ENCODE peak calls at places on chromosomes 6 and 20, in ten cellular contexts. D is tibial nerve; S is neural progenitor cell; C is NCI-H187; L is NCI-H2081; M is heart right ventricle; W is adrenal gland; N is NCI-H1105; U is CD4-positive, CD25-positive, alpha-beta regulatory T cell; P is endothelial cell. Z is an unnamed sample.

GRCh38 chr20:3866464-3866863 is 19.8 kb downstream of the MAVS start:
- DNase-seq in W (no peak), C (no peak), U (no peak), D (no peak), S (no peak), N (no peak), L (no peak), P (no peak), M (no peak), Z (no peak)

GRCh38 chr20:34043025-34043424 is 49.3 kb downstream of the RALY start:
- DNase-seq in M (no peak), L (no peak), P (no peak), C (no peak), N (no peak), D (no peak), S (no peak), U (no peak), W (no peak), Z (no peak)

GRCh38 chr6:34383171-34383631 is 9.3 kb downstream of the NUDT3 start:
- DNase-seq in D (no peak), L (no peak), U (no peak), W (peak), C (no peak), S (no peak), P (no peak), N (no peak), M (no peak), Z (no peak)

GRCh38 chr20:8183526-8183925 is 51.5 kb downstream of the PLCB1 start:
- DNase-seq in D (no peak), S (no peak), L (no peak), N (no peak), P (no peak), C (no peak), M (no peak), W (no peak), U (no peak), Z (no peak)

GRCh38 chr20:10132391-10132790 is 86.2 kb upstream of the SNAP25 start:
- DNase-seq in S (no peak), N (no peak), D (no peak), M (no peak), C (no peak), U (no peak), L (no peak), P (no peak), W (no peak), Z (no peak)

GRCh38 chr6:163999475-164000125 is 585.1 kb downstream of the QKI start:
- DNase-seq in M (no peak), N (no peak), L (no peak), D (no peak), W (no peak), P (no peak), C (no peak), U (no peak), S (no peak), Z (no peak)

GRCh38 chr6:22214314-22214713 is 82.5 kb downstream of the PRL start:
- DNase-seq in U (no peak), W (no peak), S (no peak), C (no peak), M (no peak), D (no peak), P (no peak), L (no peak), N (no peak), Z (no peak)

GRCh38 chr6:156544046-156544445 is 233.1 kb upstream of the ARID1B start:
- DNase-seq in W (no peak), P (no peak), L (no peak), D (no peak), N (no peak), M (no peak), C (no peak), U (no peak), S (no peak), Z (no peak)

GRCh38 chr6:33061987-33062386 is 11.5 kb downstream of the HLA-DPA1 start:
- DNase-seq in S (no peak), M (no peak), N (no peak), C (no peak), U (no peak), L (peak), D (no peak), P (no peak), W (no peak), Z (no peak)

GRCh38 chr6:156557269-156557885 is 219.8 kb upstream of the ARID1B start:
- DNase-seq in N (no peak), C (no peak), D (no peak), L (peak), S (peak), M (peak), U (no peak), W (peak), P (no peak), Z (peak)

GRCh38 chr6:137646506-137646905 is 152.3 kb upstream of the OLIG3 start:
- DNase-seq in N (no peak), M (no peak), P (no peak), U (no peak), W (no peak), S (no peak), C (no peak), L (no peak), D (no peak), Z (no peak)

GRCh38 chr6:168328086-168328485 is 8.5 kb upstream of the DACT2 start:
- DNase-seq in N (no peak), S (no peak), W (no peak), C (no peak), D (no peak), M (no peak), U (no peak), L (no peak), P (no peak), Z (no peak)

GRCh38 chr6:160167547-160168391 is 46.2 kb downstream of the SLC22A1 start:
- DNase-seq in D (no peak), W (no peak), N (peak), L (no peak), U (no peak), M (no peak), P (no peak), C (no peak), S (peak), Z (peak)

GRCh38 chr6:34919651-34920050 is 30.6 kb downstream of the ANKS1A start:
- DNase-seq in S (no peak), U (no peak), C (no peak), M (no peak), N (no peak), W (no peak), D (no peak), P (no peak), L (no peak), Z (no peak)

GRCh38 chr20:364905-365794 is 15.4 kb upstream of the TRIB3 start:
- DNase-seq in C (no peak), U (no peak), D (no peak), M (no peak), N (no peak), W (peak), P (no peak), S (no peak), L (no peak), Z (no peak)

GRCh38 chr20:48563191-48563884 is 264.5 kb downstream of the PREX1 start:
- DNase-seq in P (no peak), D (no peak), C (no peak), N (no peak), U (no peak), L (no peak), S (no peak), M (no peak), W (no peak), Z (no peak)

GRCh38 chr20:38346741-38347140 is 459 bp downstream of the LBP start:
- DNase-seq in D (no peak), L (no peak), P (no peak), N (no peak), M (no peak), S (no peak), C (no peak), W (no peak), U (no peak), Z (no peak)

GRCh38 chr6:116278853-116279231 is 888 bp downstream of the TSPYL1 start:
- DNase-seq in M (peak), C (no peak), L (peak), W (peak), N (no peak), P (no peak), U (no peak), S (no peak), D (no peak), Z (no peak)

GRCh38 chr6:99613398-99613704 is 6.7 kb downstream of the PRDM13 start:
- DNase-seq in N (no peak), M (no peak), S (peak), P (peak), U (no peak), W (no peak), D (no peak), L (no peak), C (no peak), Z (peak)

GRCh38 chr20:53960586-53961386 is 109.6 kb downstream of the BCAS1 start:
- DNase-seq in U (no peak), C (no peak), N (no peak), L (no peak), D (no peak), P (no peak), W (no peak), S (no peak), M (no peak), Z (no peak)

GRCh38 chr6:6386010-6386409 is 65.5 kb upstream of the F13A1 start:
- DNase-seq in M (no peak), L (no peak), P (peak), S (no peak), U (no peak), W (peak), N (no peak), C (no peak), D (no peak), Z (no peak)

GRCh38 chr6:89792881-89793280 is 26.7 kb downstream of the MDN1 start:
- DNase-seq in U (no peak), L (peak), C (no peak), M (no peak), N (no peak), D (no peak), W (no peak), P (peak), S (peak), Z (no peak)

GRCh38 chr6:23654745-23655144 is 471.3 kb upstream of the NRSN1 start:
- DNase-seq in C (no peak), N (no peak), M (no peak), P (no peak), D (no peak), S (no peak), U (no peak), L (no peak), W (no peak), Z (no peak)

Z was measured in NCI-H524.